ENCODE peak calls at places on chromosomes 3 and 15, in eight cellular contexts. D is stomach, E is tibial nerve, L is A549, F is SK-N-SH, C is transverse colon, Z is sigmoid colon, B is ovary. Q is an unnamed sample.

GRCh38 chr3:43737001-43737440 is 46.3 kb downstream of the ABHD5 start:
- DNase-seq in D (no peak), E (no peak), L (no peak), F (no peak), C (no peak), Z (no peak), B (no peak), Q (peak; percentile 53)

GRCh38 chr3:100087203-100087602 is 27.1 kb downstream of the FILIP1L start:
- DNase-seq in D (no peak), E (no peak), L (no peak), F (no peak), C (no peak), Z (no peak), B (no peak), Q (no peak)

GRCh38 chr3:45595364-45596154 is 1.0 kb downstream of the LIMD1 start:
- DNase-seq in D (peak; percentile 63), E (peak; percentile 27), L (no peak), F (peak; percentile 35), C (peak; percentile 73), Z (peak; percentile 76), B (no peak), Q (no peak)

GRCh38 chr3:114299421-114299820 is 5.6 kb downstream of the TIGIT start:
- DNase-seq in D (no peak), E (no peak), L (peak; percentile 79), F (peak; percentile 57), C (no peak), Z (no peak), B (no peak), Q (no peak)

GRCh38 chr3:144865886-144866285 is 894.3 kb downstream of the DIPK2A start:
- DNase-seq in D (no peak), E (no peak), L (no peak), F (no peak), C (no peak), Z (no peak), B (no peak), Q (no peak)

GRCh38 chr3:103295974-103296570 is 861.3 kb downstream of the ZPLD1 start:
- DNase-seq in D (no peak), E (no peak), L (no peak), F (peak; percentile 5), C (no peak), Z (no peak), B (no peak), Q (no peak)

GRCh38 chr3:127097009-127097350 is 96.0 kb upstream of the PRR23E start:
- DNase-seq in D (no peak), E (no peak), L (no peak), F (no peak), C (no peak), Z (no peak), B (no peak), Q (no peak)

GRCh38 chr15:98865397-98866339 is 141.9 kb downstream of the PGPEP1L start:
- DNase-seq in D (peak; percentile 78), E (peak; percentile 76), L (no peak), F (peak; percentile 84), C (peak; percentile 79), Z (peak; percentile 88), B (peak; percentile 68), Q (no peak)

GRCh38 chr3:132342183-132342582 is 25.0 kb downstream of the ACP3 start:
- DNase-seq in D (no peak), E (no peak), L (no peak), F (no peak), C (no peak), Z (no peak), B (no peak), Q (no peak)

GRCh38 chr3:126858887-126859286 is 124.0 kb upstream of the PLXNA1 start:
- DNase-seq in D (no peak), E (no peak), L (peak; percentile 85), F (no peak), C (no peak), Z (peak; percentile 36), B (no peak), Q (no peak)

GRCh38 chr15:100661161-100661560 is 58.8 kb downstream of the ASB7 start:
- DNase-seq in D (no peak), E (no peak), L (no peak), F (no peak), C (no peak), Z (no peak), B (no peak), Q (no peak)

GRCh38 chr3:61617041-61617440 is 55.7 kb downstream of the PTPRG start:
- DNase-seq in D (no peak), E (no peak), L (no peak), F (no peak), C (no peak), Z (no peak), B (no peak), Q (no peak)

GRCh38 chr15:44289352-44289790 is 852 bp downstream of the GOLM2 start:
- DNase-seq in D (no peak), E (no peak), L (no peak), F (no peak), C (no peak), Z (no peak), B (no peak), Q (no peak)

GRCh38 chr3:16460273-16460672 is 53.2 kb downstream of the RFTN1 start:
- DNase-seq in D (no peak), E (no peak), L (no peak), F (no peak), C (no peak), Z (no peak), B (no peak), Q (no peak)

GRCh38 chr15:63463793-63464192 is 40.6 kb upstream of the USP3 start:
- DNase-seq in D (peak; percentile 66), E (no peak), L (no peak), F (no peak), C (no peak), Z (no peak), B (no peak), Q (no peak)

GRCh38 chr15:63466378-63467192 is 37.8 kb upstream of the USP3 start:
- DNase-seq in D (no peak), E (no peak), L (peak; percentile 91), F (peak; percentile 72), C (no peak), Z (no peak), B (no peak), Q (no peak)

GRCh38 chr15:63462053-63462452 is 42.3 kb upstream of the USP3 start:
- DNase-seq in D (no peak), E (no peak), L (no peak), F (no peak), C (no peak), Z (no peak), B (no peak), Q (no peak)

GRCh38 chr15:63463030-63463429 is 41.4 kb upstream of the USP3 start:
- DNase-seq in D (no peak), E (no peak), L (no peak), F (no peak), C (no peak), Z (no peak), B (no peak), Q (no peak)

GRCh38 chr15:63465104-63465503 is 39.3 kb upstream of the USP3 start:
- DNase-seq in D (no peak), E (no peak), L (no peak), F (no peak), C (no peak), Z (no peak), B (no peak), Q (no peak)
- TF ChIP-seq EP300 in D (no peak), E (no peak), L (no peak), F (no peak), C (no peak), Z (no peak), B (no peak), Q (no peak)

DNA sequence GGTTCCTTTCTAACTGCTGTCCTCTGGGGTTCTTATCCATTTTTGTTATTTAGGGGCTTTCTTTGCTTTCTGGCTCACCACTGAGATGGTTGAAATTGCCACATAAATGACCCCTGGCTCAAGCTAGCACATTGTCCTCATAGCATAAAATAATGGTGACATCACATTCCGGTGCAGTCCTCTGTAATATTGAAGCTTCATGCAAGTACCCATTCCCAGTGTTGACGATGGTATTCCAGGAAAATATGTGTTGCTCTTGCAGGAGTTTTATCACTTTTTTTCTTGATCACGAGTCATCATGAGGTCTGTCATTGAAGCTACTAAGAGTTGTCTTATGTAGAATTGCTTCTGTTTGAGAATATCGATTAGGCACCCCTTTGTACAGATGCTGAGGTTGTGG is 56.1 kb downstream of the CRTC3 start:
- DNase-seq in D (no peak), E (no peak), L (no peak), F (no peak), C (no peak), Z (no peak), B (no peak), Q (no peak)
- TF ChIP-seq EP300 in D (no peak), E (peak; percentile 21), L (no peak), F (no peak), C (no peak), Z (no peak), B (no peak), Q (no peak)

DNA sequence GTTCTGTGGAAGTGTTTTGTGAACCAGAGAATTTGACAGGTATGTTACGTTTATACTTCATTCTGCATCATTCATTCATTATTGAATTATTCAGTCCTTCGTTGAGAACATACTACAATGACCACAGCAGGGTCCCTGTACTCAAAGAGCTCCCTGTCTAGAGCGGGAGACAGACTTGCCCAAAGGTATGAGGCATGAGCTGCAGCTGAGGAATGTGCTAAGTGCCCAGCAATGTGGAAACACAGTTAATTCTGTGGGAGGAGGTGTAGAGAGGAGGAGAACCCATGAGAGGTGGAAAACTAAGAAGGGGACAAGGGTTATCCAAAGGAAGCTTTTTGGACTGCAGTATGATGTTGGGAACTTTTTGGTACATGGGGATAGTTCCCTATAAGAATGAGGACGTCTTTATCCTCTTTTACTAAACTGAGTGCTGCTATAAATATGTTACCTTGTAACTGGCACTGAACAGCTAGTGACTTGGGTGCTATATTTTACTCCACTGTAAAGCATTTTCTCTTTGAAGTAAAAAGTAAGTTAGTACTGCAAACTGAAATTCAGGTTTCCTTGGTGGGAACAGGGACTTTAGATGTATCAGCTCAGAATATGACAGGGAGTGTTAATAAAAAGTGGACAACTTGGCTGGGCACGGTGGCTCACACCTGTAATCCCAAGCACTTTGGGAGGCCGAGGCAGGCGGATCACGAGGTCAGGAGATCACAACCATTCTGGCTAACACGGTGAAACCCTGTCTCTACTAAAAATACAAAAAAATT is 5.7 kb downstream of the SMAD3 start:
- DNase-seq in D (no peak), E (no peak), L (no peak), F (no peak), C (no peak), Z (no peak), B (no peak), Q (no peak)
- TF ChIP-seq EP300 in D (no peak), E (no peak), L (no peak), F (no peak), C (no peak), Z (no peak), B (no peak), Q (no peak)

GRCh38 chr15:58357529-58358476 is 74.0 kb upstream of the LIPC start:
- DNase-seq in D (no peak), E (no peak), L (no peak), F (no peak), C (no peak), Z (no peak), B (no peak), Q (peak; percentile 78)

GRCh38 chr15:58361291-58361759 is 70.5 kb upstream of the LIPC start:
- DNase-seq in D (no peak), E (no peak), L (no peak), F (no peak), C (no peak), Z (no peak), B (no peak), Q (peak; percentile 39)

GRCh38 chr15:58360421-58361090 is 71.2 kb upstream of the LIPC start:
- DNase-seq in D (no peak), E (no peak), L (no peak), F (no peak), C (no peak), Z (no peak), B (no peak), Q (no peak)

GRCh38 chr15:58362262-58362922 is 69.4 kb upstream of the LIPC start:
- DNase-seq in D (no peak), E (no peak), L (no peak), F (no peak), C (no peak), Z (no peak), B (no peak), Q (peak; percentile 45)
- TF ChIP-seq EP300 in D (no peak), E (no peak), L (no peak), F (no peak), C (no peak), Z (no peak), B (no peak), Q (no peak)